ENCODE peak calls at places on chromosome 4, in five cellular contexts. One of them, this sample, is unnamed.
A peak's percentile ranks its signal among the peaks of the same experiment; 100 is the strongest.

GRCh38 chr4:1241466-1241935 is 7.4 kb downstream of the CTBP1 start:
- DNase-seq in epithelial cell of esophagus: no peak
- DNase-seq in ACHN: no peak
- DNase-seq in Right ventricle myocardium inferior: peak; percentile 58
- DNase-seq in NCI-H1092: no peak
- DNase-seq in this sample: no peak

GRCh38 chr4:138978600-138978999 is 37.0 kb upstream of the NOCT start:
- DNase-seq in epithelial cell of esophagus: peak; percentile 44
- DNase-seq in ACHN: no peak
- DNase-seq in Right ventricle myocardium inferior: no peak
- DNase-seq in NCI-H1092: no peak
- DNase-seq in this sample: no peak

GRCh38 chr4:156764145-156764544 is 207.5 kb downstream of the PDGFC start:
- DNase-seq in epithelial cell of esophagus: peak; percentile 46
- DNase-seq in ACHN: no peak
- DNase-seq in Right ventricle myocardium inferior: no peak
- DNase-seq in NCI-H1092: no peak
- DNase-seq in this sample: no peak

GRCh38 chr4:125951275-125951887 is 636.6 kb downstream of the FAT4 start:
- DNase-seq in epithelial cell of esophagus: no peak
- DNase-seq in ACHN: no peak
- DNase-seq in Right ventricle myocardium inferior: no peak
- DNase-seq in NCI-H1092: no peak
- DNase-seq in this sample: peak; percentile 45

GRCh38 chr4:116925900-116926457 is 159.4 kb downstream of the TRAM1L1 start:
- DNase-seq in epithelial cell of esophagus: peak; percentile 15
- DNase-seq in ACHN: peak; percentile 38
- DNase-seq in Right ventricle myocardium inferior: peak; percentile 53
- DNase-seq in NCI-H1092: no peak
- DNase-seq in this sample: no peak

GRCh38 chr4:37132351-37132989 is 112.1 kb upstream of the NWD2 start:
- DNase-seq in epithelial cell of esophagus: no peak
- DNase-seq in ACHN: no peak
- DNase-seq in Right ventricle myocardium inferior: no peak
- DNase-seq in NCI-H1092: no peak
- DNase-seq in this sample: no peak

GRCh38 chr4:122688529-122688928 is 44.0 kb upstream of the BBS12 start:
- DNase-seq in epithelial cell of esophagus: no peak
- DNase-seq in ACHN: no peak
- DNase-seq in Right ventricle myocardium inferior: no peak
- DNase-seq in NCI-H1092: no peak
- DNase-seq in this sample: no peak

GRCh38 chr4:5689065-5689464 is 19.3 kb downstream of the EVC2 start:
- DNase-seq in epithelial cell of esophagus: no peak
- DNase-seq in ACHN: no peak
- DNase-seq in Right ventricle myocardium inferior: no peak
- DNase-seq in NCI-H1092: no peak
- DNase-seq in this sample: no peak

GRCh38 chr4:19130836-19131235 is 1109.3 kb upstream of the LCORL start:
- DNase-seq in epithelial cell of esophagus: peak; percentile 27
- DNase-seq in ACHN: no peak
- DNase-seq in Right ventricle myocardium inferior: no peak
- DNase-seq in NCI-H1092: no peak
- DNase-seq in this sample: no peak

GRCh38 chr4:185840201-185840600 is 28.2 kb upstream of the SORBS2 start:
- DNase-seq in epithelial cell of esophagus: no peak
- DNase-seq in ACHN: no peak
- DNase-seq in Right ventricle myocardium inferior: no peak
- DNase-seq in NCI-H1092: no peak
- DNase-seq in this sample: no peak

GRCh38 chr4:119695216-119695615 is 66.6 kb upstream of the PDE5A start:
- DNase-seq in epithelial cell of esophagus: no peak
- DNase-seq in ACHN: no peak
- DNase-seq in Right ventricle myocardium inferior: no peak
- DNase-seq in NCI-H1092: no peak
- DNase-seq in this sample: no peak

GRCh38 chr4:14410469-14410868 is 591.8 kb upstream of the CPEB2 start:
- DNase-seq in epithelial cell of esophagus: no peak
- DNase-seq in ACHN: no peak
- DNase-seq in Right ventricle myocardium inferior: no peak
- DNase-seq in NCI-H1092: no peak
- DNase-seq in this sample: no peak

GRCh38 chr4:95835672-95836071 is 4.2 kb upstream of the PDHA2 start:
- DNase-seq in epithelial cell of esophagus: peak; percentile 32
- DNase-seq in ACHN: peak; percentile 37
- DNase-seq in Right ventricle myocardium inferior: no peak
- DNase-seq in NCI-H1092: no peak
- DNase-seq in this sample: no peak

GRCh38 chr4:138405934-138406567 is 163.9 kb upstream of the SLC7A11 start:
- DNase-seq in epithelial cell of esophagus: peak; percentile 83
- DNase-seq in ACHN: no peak
- DNase-seq in Right ventricle myocardium inferior: no peak
- DNase-seq in NCI-H1092: no peak
- DNase-seq in this sample: no peak